ENCODE peak calls at places on chromosomes 1 and 21, in nine cellular contexts. P is GM12878, S is prostate gland, U is transverse colon, K is HepG2, C is SK-N-SH, A is breast epithelium, Y is HCT116, D is spleen. M is an unnamed sample.

GRCh38 chr1:32180186-32181060 is 948 bp downstream of the TXLNA start:
- DNase-seq in P (no peak), S (peak; percentile 31), U (peak; percentile 62), K (peak; percentile 18), C (peak; percentile 80), A (no peak), Y (no peak), D (peak; percentile 88), M (peak; percentile 54)

GRCh38 chr1:221775206-221775605 is 33.3 kb upstream of the DUSP10 start:
- DNase-seq in P (no peak), S (no peak), U (no peak), K (no peak), C (no peak), A (no peak), Y (no peak), D (no peak), M (no peak)

GRCh38 chr1:244865028-244865371 is 657 bp upstream of the HNRNPU start:
- DNase-seq in P (no peak), S (no peak), U (peak; percentile 44), K (peak; percentile 49), C (peak; percentile 38), A (no peak), Y (no peak), D (peak; percentile 86), M (peak; percentile 33)

GRCh38 chr1:65525297-65526048 is 105.0 kb downstream of the LEPR start:
- DNase-seq in P (no peak), S (no peak), U (no peak), K (no peak), C (peak; percentile 77), A (no peak), Y (no peak), D (peak; percentile 72), M (peak; percentile 30)

GRCh38 chr1:3948344-3948743 is 48.3 kb upstream of the C1orf174 start:
- DNase-seq in P (no peak), S (no peak), U (no peak), K (no peak), C (no peak), A (no peak), Y (no peak), D (no peak), M (no peak)

GRCh38 chr1:96521994-96522760 is 199.4 kb upstream of the PTBP2 start:
- DNase-seq in P (no peak), S (no peak), U (no peak), K (no peak), C (no peak), A (no peak), Y (no peak), D (no peak), M (no peak)

GRCh38 chr1:90964444-90965035 is 57.3 kb downstream of the ZNF644 start:
- DNase-seq in P (no peak), S (no peak), U (no peak), K (peak; percentile 21), C (no peak), A (no peak), Y (peak; percentile 13), D (no peak), M (no peak)

GRCh38 chr21:36859744-36860501 is 106.5 kb downstream of the HLCS start:
- DNase-seq in P (no peak), S (no peak), U (peak; percentile 79), K (peak; percentile 81), C (peak; percentile 41), A (peak; percentile 28), Y (no peak), D (peak; percentile 89), M (peak; percentile 72)

GRCh38 chr1:153598309-153599172 is 14.4 kb downstream of the S100A16 start:
- DNase-seq in P (peak; percentile 88), S (no peak), U (peak; percentile 23), K (no peak), C (no peak), A (no peak), Y (no peak), D (peak; percentile 85), M (no peak)

GRCh38 chr21:44515359-44516165 is 24.4 kb downstream of the KRTAP10-1 start:
- DNase-seq in P (no peak), S (no peak), U (no peak), K (no peak), C (no peak), A (no peak), Y (no peak), D (no peak), M (no peak)

GRCh38 chr21:33657124-33657842 is 15.0 kb downstream of the ITSN1 start:
- DNase-seq in P (no peak), S (no peak), U (peak; percentile 20), K (no peak), C (no peak), A (no peak), Y (no peak), D (no peak), M (no peak)

GRCh38 chr1:47192458-47193384 is 2.9 kb upstream of the PDZK1IP1 start:
- DNase-seq in P (no peak), S (peak; percentile 65), U (peak; percentile 82), K (peak; percentile 91), C (peak; percentile 78), A (peak; percentile 56), Y (peak; percentile 42), D (peak; percentile 90), M (peak; percentile 83)

DNA sequence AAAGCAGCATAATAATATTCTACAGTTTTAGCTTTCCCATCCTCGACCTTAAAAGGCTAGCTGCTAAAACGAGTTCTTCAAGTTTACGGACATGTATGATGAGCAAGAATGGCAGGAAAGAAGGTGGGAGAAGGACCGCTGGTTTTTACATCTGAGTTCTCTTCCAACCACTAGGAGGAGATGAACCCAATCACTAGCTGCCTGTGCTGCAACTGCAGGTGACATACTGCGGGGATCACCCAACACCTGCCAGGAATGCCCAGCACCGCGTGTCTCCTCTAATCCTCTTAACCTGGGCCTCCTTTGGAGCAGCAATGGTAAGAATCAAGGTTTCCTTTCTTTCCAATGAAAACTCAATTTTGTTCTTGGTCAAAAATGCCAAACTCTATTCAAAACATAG is 23.5 kb downstream of the TOR3A start:
- DNase-seq in P (no peak), S (no peak), U (no peak), K (peak; percentile 55), C (no peak), A (no peak), Y (no peak), D (no peak), M (no peak)
- TF ChIP-seq CTCF in P (peak; percentile 26), S (peak; percentile 47), U (peak; percentile 31), K (peak; percentile 72), C (peak; percentile 51), A (no peak), Y (peak; percentile 61), D (no peak), M (peak; percentile 24)

DNA sequence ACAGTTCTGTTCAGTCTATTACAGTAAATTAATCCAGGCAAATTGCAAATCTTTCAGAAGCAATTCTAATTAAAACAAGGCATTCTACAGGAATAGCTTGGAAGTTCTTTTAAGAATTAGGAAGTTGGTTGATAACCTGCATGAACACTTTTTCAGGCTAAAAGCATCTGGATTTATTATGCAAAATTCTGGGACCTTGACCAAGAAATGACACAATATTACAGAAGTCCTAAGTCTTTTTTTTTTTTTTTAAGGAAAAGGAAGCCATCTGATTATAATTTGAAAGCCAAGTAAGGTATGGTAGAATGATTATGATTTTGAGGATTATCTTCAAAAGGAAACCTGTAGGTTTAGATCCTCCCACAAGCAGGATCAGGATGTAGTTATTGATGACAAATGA is 74.7 kb upstream of the KCNK2 start:
- DNase-seq in P (no peak), S (no peak), U (no peak), K (no peak), C (no peak), A (no peak), Y (no peak), D (no peak), M (no peak)
- TF ChIP-seq POLR2AphosphoS5 in P (no peak), S (no peak), U (no peak), K (no peak), C (no peak), A (no peak), Y (no peak), D (no peak), M (no peak)

DNA sequence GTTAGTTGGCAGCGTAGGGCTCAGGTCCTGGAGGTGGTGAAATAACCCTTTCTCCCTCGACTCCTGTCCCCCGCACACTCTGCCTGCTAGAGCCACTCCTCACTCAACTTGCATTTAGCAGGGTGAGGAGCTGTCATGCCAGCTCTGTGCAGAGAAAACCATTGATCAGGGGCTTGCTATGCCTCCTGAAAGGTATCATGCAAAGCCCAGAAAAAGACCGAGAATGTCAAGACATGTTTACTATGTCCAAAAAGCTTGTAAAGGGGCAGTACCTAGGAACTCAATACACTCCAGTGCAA is 18.0 kb downstream of the ALDH4A1 start:
- DNase-seq in P (no peak), S (no peak), U (no peak), K (no peak), C (no peak), A (no peak), Y (no peak), D (no peak), M (no peak)
- TF ChIP-seq CTCF in P (no peak), S (no peak), U (no peak), K (no peak), C (no peak), A (no peak), Y (peak; percentile 6), D (no peak), M (no peak)

GRCh38 chr1:39835935-39836594 is 47.2 kb downstream of the TRIT1 start:
- DNase-seq in P (no peak), S (no peak), U (no peak), K (no peak), C (no peak), A (no peak), Y (no peak), D (no peak), M (no peak)
- TF ChIP-seq POLR2AphosphoS5 in P (no peak), S (no peak), U (no peak), K (no peak), C (no peak), A (no peak), Y (no peak), D (no peak), M (no peak)

DNA sequence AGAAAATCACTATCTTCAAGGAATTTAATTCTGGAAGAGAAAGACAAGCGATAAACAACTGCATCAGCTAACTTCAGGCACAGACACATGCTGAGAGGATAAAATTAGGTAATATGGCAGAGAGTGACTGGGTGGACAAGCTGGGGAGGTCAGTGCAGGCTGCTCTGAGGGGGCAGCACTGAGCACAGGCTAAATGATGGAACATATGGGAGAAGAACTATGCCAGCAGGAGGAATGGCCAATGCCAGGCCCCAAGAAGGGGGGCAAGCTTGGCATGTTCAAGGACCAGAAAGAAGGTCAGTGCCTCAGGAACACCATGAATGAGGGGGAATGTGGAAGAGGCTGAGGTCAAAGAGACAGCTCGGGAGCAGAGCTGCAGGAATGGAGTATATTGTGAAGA is 190.7 kb upstream of the MAP1LC3C start:
- DNase-seq in P (no peak), S (no peak), U (no peak), K (no peak), C (peak; percentile 30), A (no peak), Y (no peak), D (no peak), M (no peak)
- TF ChIP-seq CTCF in P (no peak), S (no peak), U (no peak), K (peak; percentile 17), C (no peak), A (no peak), Y (peak; percentile 46), D (no peak), M (no peak)

M was measured in stomach.